ENCODE peak calls at places on chromosomes 2 and 18, in four cellular contexts. A is AG08396, L is C1 segment of cervical spinal cord, K is M059J. W is an unnamed sample.

GRCh38 chr2:17363846-17364245 is 154.4 kb downstream of the RAD51AP2 start:
- DNase-seq in K (no peak), L (no peak), A (no peak), W (no peak)

GRCh38 chr2:138893746-138894145 is 113.6 kb upstream of the NXPH2 start:
- DNase-seq in L (no peak), A (no peak), K (no peak), W (no peak)

GRCh38 chr2:11177871-11178598 is 22.8 kb downstream of the SLC66A3 start:
- DNase-seq in L (no peak), A (no peak), K (peak; percentile 15), W (no peak)

GRCh38 chr18:13216092-13216582 is 2.4 kb upstream of the LDLRAD4 start:
- DNase-seq in L (no peak), K (peak; percentile 72), A (peak; percentile 65), W (peak; percentile 59)

GRCh38 chr2:41954304-41955291 is 93.2 kb upstream of the PKDCC start:
- DNase-seq in K (peak; percentile 7), L (no peak), A (no peak), W (no peak)

GRCh38 chr2:23618696-23619530 is 233.9 kb downstream of the KLHL29 start:
- DNase-seq in K (no peak), L (no peak), A (no peak), W (no peak)

GRCh38 chr2:109351164-109351756 is 222.3 kb downstream of the SH3RF3 start:
- DNase-seq in A (peak; percentile 85), K (peak; percentile 97), L (no peak), W (no peak)

GRCh38 chr2:70670202-70670601 is 97.8 kb downstream of the ADD2 start:
- DNase-seq in K (no peak), A (no peak), L (no peak), W (no peak)

GRCh38 chr2:201618744-201619654 is 24.3 kb downstream of the TMEM237 start:
- DNase-seq in L (peak; percentile 2), A (peak; percentile 92), K (no peak), W (no peak)

W was measured in HTR-8/SVneo.